ENCODE peak calls at places on chromosome 4, in seven cellular contexts. T is OCI-LY7, O is heart right ventricle, V is brain microvascular endothelial cell, E is endodermal cell, K is A549, L is GM23338. G is an unnamed sample.

GRCh38 chr4:79682161-79682560 is 274.1 kb upstream of the GK2 start:
- DNase-seq in T (no peak), O (no peak), V (peak; percentile 14), E (no peak), K (no peak), L (no peak), G (no peak)

GRCh38 chr4:33494150-33494549 is 2750.2 kb downstream of the ARAP2 start:
- DNase-seq in T (no peak), O (no peak), V (no peak), E (no peak), K (peak; percentile 21), L (no peak), G (no peak)

GRCh38 chr4:73676881-73677323 is 56.7 kb upstream of the RASSF6 start:
- DNase-seq in T (peak; percentile 33), O (no peak), V (no peak), E (no peak), K (peak; percentile 51), L (no peak), G (no peak)

GRCh38 chr4:154622598-154622997 is 10.1 kb upstream of the FGG start:
- DNase-seq in T (peak; percentile 66), O (no peak), V (peak; percentile 53), E (no peak), K (peak; percentile 63), L (peak; percentile 82), G (peak; percentile 52)

GRCh38 chr4:40193018-40193571 is 3.7 kb upstream of the RHOH start:
- DNase-seq in T (peak; percentile 84), O (no peak), V (no peak), E (no peak), K (no peak), L (no peak), G (no peak)

GRCh38 chr4:6221851-6222760 is 21.8 kb upstream of the JAKMIP1 start:
- DNase-seq in T (no peak), O (peak; percentile 37), V (no peak), E (peak; percentile 94), K (no peak), L (peak; percentile 88), G (peak; percentile 61)

GRCh38 chr4:185682236-185682635 is 129.8 kb downstream of the SORBS2 start:
- DNase-seq in T (no peak), O (no peak), V (peak; percentile 78), E (no peak), K (peak; percentile 5), L (no peak), G (no peak)

GRCh38 chr4:2797188-2797544 is 4.3 kb downstream of the SH3BP2 start:
- DNase-seq in T (no peak), O (no peak), V (no peak), E (no peak), K (no peak), L (no peak), G (no peak)

GRCh38 chr4:128570380-128570779 is 239.1 kb upstream of the JADE1 start:
- DNase-seq in T (no peak), O (no peak), V (peak; percentile 35), E (no peak), K (peak; percentile 52), L (no peak), G (no peak)

GRCh38 chr4:113524505-113525186 is 236.9 kb downstream of the CAMK2D start:
- DNase-seq in T (no peak), O (no peak), V (no peak), E (no peak), K (no peak), L (no peak), G (no peak)

GRCh38 chr4:65645185-65645584 is 25.1 kb downstream of the EPHA5 start:
- DNase-seq in T (no peak), O (no peak), V (peak; percentile 68), E (no peak), K (peak; percentile 10), L (no peak), G (no peak)

GRCh38 chr4:147518846-147519767 is 38.2 kb downstream of the EDNRA start:
- DNase-seq in T (peak; percentile 59), O (no peak), V (peak; percentile 81), E (peak; percentile 84), K (peak; percentile 67), L (peak; percentile 84), G (peak; percentile 40)

GRCh38 chr4:813900-814299 is 12.0 kb downstream of the CPLX1 start:
- DNase-seq in T (peak; percentile 27), O (no peak), V (no peak), E (peak; percentile 73), K (no peak), L (peak; percentile 60), G (no peak)
- TF ChIP-seq CTCF in T (peak; percentile 32), O (no peak), V (peak; percentile 2), E (peak; percentile 63), K (no peak), L (peak; percentile 68), G (peak; percentile 21)

GRCh38 chr4:8103421-8103820 is 55.2 kb downstream of the ABLIM2 start:
- DNase-seq in T (no peak), O (no peak), V (no peak), E (no peak), K (no peak), L (no peak), G (no peak)
- TF ChIP-seq CTCF in T (no peak), O (no peak), V (no peak), E (no peak), K (no peak), L (no peak), G (no peak)

GRCh38 chr4:29079260-29079659 is 1640.9 kb upstream of the PCDH7 start:
- DNase-seq in T (no peak), O (no peak), V (no peak), E (no peak), K (no peak), L (no peak), G (no peak)
- TF ChIP-seq CTCF in T (peak; percentile 22), O (no peak), V (no peak), E (peak; percentile 50), K (no peak), L (peak; percentile 50), G (no peak)

DNA sequence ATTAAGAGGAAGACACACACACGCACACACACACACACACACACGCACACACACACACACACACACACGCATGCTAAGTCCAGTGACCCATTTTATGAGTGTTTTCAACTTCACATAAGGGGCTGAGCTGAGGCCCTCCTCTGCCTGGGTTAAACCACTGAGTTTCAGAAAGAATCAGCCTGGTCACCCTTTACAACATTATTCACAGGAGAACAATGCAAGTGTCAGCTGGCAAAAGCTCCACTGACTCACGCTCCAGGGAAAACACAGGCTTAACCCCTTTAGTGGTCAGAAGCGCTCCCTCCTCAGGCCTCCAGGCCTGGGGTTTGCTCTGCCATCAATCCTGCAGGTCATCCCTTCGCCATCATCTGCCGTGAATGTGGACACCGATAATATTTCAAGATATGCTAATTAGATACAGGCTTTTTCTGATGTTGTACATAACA is 46.9 kb downstream of the ACOX3 start:
- DNase-seq in T (no peak), O (no peak), V (peak; percentile 95), E (no peak), K (peak; percentile 56), L (no peak), G (no peak)
- TF ChIP-seq CTCF in T (no peak), O (no peak), V (peak; percentile 56), E (no peak), K (no peak), L (no peak), G (no peak)

G was measured in GM10248.